ENCODE peak calls at places on chromosomes 6 and 20, in five cellular contexts. E is GM23338, L is A673, O is hepatocyte, R is K562. D is an unnamed sample.

GRCh38 chr6:161068296-161068695 is 76.7 kb downstream of the MAP3K4 start:
- DNase-seq in E (no peak), L (no peak), O (no peak), R (no peak), D (no peak)

GRCh38 chr6:34202329-34203201 is 34.1 kb upstream of the HMGA1 start:
- DNase-seq in E (peak), L (no peak), O (no peak), R (peak), D (no peak)

GRCh38 chr6:35139924-35140524 is 1.1 kb downstream of the TCP11 start:
- DNase-seq in E (peak), L (peak), O (peak), R (peak), D (peak)

GRCh38 chr6:36986704-36987047 is 680 bp upstream of the MTCH1 start:
- DNase-seq in E (no peak), L (no peak), O (no peak), R (no peak), D (no peak)

GRCh38 chr6:36721369-36722140 is 23.9 kb downstream of the RAB44 start:
- DNase-seq in E (no peak), L (no peak), O (no peak), R (no peak), D (no peak)

GRCh38 chr20:63398744-63399514 is 37.8 kb upstream of the CHRNA4 start:
- DNase-seq in E (no peak), L (no peak), O (no peak), R (no peak), D (no peak)

GRCh38 chr20:14830899-14831298 is 493.5 kb upstream of the FLRT3 start:
- DNase-seq in E (no peak), L (no peak), O (no peak), R (no peak), D (no peak)

GRCh38 chr6:26183237-26183580 is 96.0 kb downstream of the HFE start:
- DNase-seq in E (peak), L (no peak), O (no peak), R (no peak), D (no peak)

GRCh38 chr6:24961852-24962251 is 26.1 kb upstream of the RIPOR2 start:
- DNase-seq in E (no peak), L (no peak), O (no peak), R (no peak), D (no peak)

GRCh38 chr6:127173541-127173940 is 55.1 kb downstream of the RSPO3 start:
- DNase-seq in E (no peak), L (no peak), O (no peak), R (no peak), D (no peak)

GRCh38 chr20:20360464-20360863 is 7.4 kb upstream of the INSM1 start:
- DNase-seq in E (peak), L (peak), O (peak), R (peak), D (peak)

GRCh38 chr6:47780510-47781356 is 1.1 kb upstream of the OPN5 start:
- DNase-seq in E (peak), L (peak), O (peak), R (no peak), D (peak)

GRCh38 chr6:36067374-36068011 is 39.9 kb downstream of the MAPK14 start:
- DNase-seq in E (no peak), L (no peak), O (no peak), R (peak), D (no peak)

GRCh38 chr6:47852727-47853126 is 70.9 kb downstream of the OPN5 start:
- DNase-seq in E (no peak), L (no peak), O (no peak), R (no peak), D (no peak)

GRCh38 chr6:71510057-71510713 is 221.6 kb downstream of the OGFRL1 start:
- DNase-seq in E (peak), L (peak), O (peak), R (no peak), D (no peak)

GRCh38 chr6:10478187-10479040 is 42.7 kb upstream of the GCNT2 start:
- DNase-seq in E (peak), L (peak), O (peak), R (peak), D (peak)

GRCh38 chr6:84766118-84766683 is 1.8 kb upstream of the TBX18 start:
- DNase-seq in E (peak), L (no peak), O (no peak), R (no peak), D (no peak)

GRCh38 chr6:79048611-79049010 is 29.4 kb downstream of the PHIP start:
- DNase-seq in E (peak), L (peak), O (peak), R (peak), D (no peak)

GRCh38 chr6:22298393-22299010 is 1.7 kb upstream of the PRL start:
- DNase-seq in E (no peak), L (no peak), O (no peak), R (no peak), D (no peak)

GRCh38 chr20:63861981-63862901 is 943 bp downstream of the ABHD16B start:
- DNase-seq in E (no peak), L (no peak), O (no peak), R (no peak), D (no peak)

GRCh38 chr6:40537446-40537845 is 49.7 kb downstream of the LRFN2 start:
- DNase-seq in E (no peak), L (no peak), O (no peak), R (no peak), D (no peak)

GRCh38 chr20:1280421-1281102 is 14.5 kb downstream of the SNPH start:
- DNase-seq in E (no peak), L (no peak), O (no peak), R (no peak), D (no peak)

GRCh38 chr6:25342784-25343183 is 63.6 kb downstream of the CARMIL1 start:
- DNase-seq in E (no peak), L (peak), O (peak), R (no peak), D (no peak)

GRCh38 chr6:55895972-55896371 is 20.6 kb upstream of the BMP5 start:
- DNase-seq in E (no peak), L (no peak), O (no peak), R (no peak), D (no peak)

GRCh38 chr20:40506567-40506966 is 182.5 kb downstream of the MAFB start:
- DNase-seq in E (no peak), L (peak), O (peak), R (no peak), D (peak)

GRCh38 chr20:21101453-21102251 is 4.5 kb downstream of the LINC00237 start:
- DNase-seq in E (peak), L (peak), O (peak), R (no peak), D (no peak)

GRCh38 chr20:62946918-62947317 is 5.6 kb upstream of the SLC17A9 start:
- DNase-seq in E (no peak), L (no peak), O (no peak), R (no peak), D (no peak)

GRCh38 chr20:32411955-32412706 is 54.0 kb downstream of the ASXL1 start:
- DNase-seq in E (no peak), L (no peak), O (no peak), R (no peak), D (no peak)

GRCh38 chr20:52047811-52048302 is 143.7 kb downstream of the ZFP64 start:
- DNase-seq in E (peak), L (no peak), O (no peak), R (no peak), D (no peak)

GRCh38 chr20:59721386-59721785 is 117.0 kb downstream of the PHACTR3 start:
- DNase-seq in E (no peak), L (no peak), O (no peak), R (no peak), D (no peak)

GRCh38 chr6:5078121-5078695 is 6.9 kb upstream of the PPP1R3G start:
- DNase-seq in E (no peak), L (peak), O (no peak), R (peak), D (no peak)

GRCh38 chr6:136249336-136249735 is 775 bp downstream of the MTFR2 start:
- DNase-seq in E (peak), L (no peak), O (no peak), R (no peak), D (no peak)

GRCh38 chr20:19764207-19764606 is 6.1 kb downstream of the RIN2 start:
- DNase-seq in E (no peak), L (no peak), O (no peak), R (no peak), D (no peak)

GRCh38 chr20:19864130-19864529 is 106.1 kb downstream of the RIN2 start:
- DNase-seq in E (no peak), L (no peak), O (no peak), R (no peak), D (no peak)

GRCh38 chr6:6751615-6752014 is 163.1 kb downstream of the LY86 start:
- DNase-seq in E (no peak), L (peak), O (peak), R (peak), D (no peak)

GRCh38 chr6:6753301-6753700 is 164.8 kb downstream of the LY86 start:
- DNase-seq in E (no peak), L (no peak), O (no peak), R (no peak), D (no peak)

GRCh38 chr6:6749791-6750434 is 161.4 kb downstream of the LY86 start:
- DNase-seq in E (peak), L (peak), O (peak), R (peak), D (no peak)

GRCh38 chr6:6751197-6751596 is 162.7 kb downstream of the LY86 start:
- DNase-seq in E (no peak), L (no peak), O (no peak), R (no peak), D (no peak)

DNA sequence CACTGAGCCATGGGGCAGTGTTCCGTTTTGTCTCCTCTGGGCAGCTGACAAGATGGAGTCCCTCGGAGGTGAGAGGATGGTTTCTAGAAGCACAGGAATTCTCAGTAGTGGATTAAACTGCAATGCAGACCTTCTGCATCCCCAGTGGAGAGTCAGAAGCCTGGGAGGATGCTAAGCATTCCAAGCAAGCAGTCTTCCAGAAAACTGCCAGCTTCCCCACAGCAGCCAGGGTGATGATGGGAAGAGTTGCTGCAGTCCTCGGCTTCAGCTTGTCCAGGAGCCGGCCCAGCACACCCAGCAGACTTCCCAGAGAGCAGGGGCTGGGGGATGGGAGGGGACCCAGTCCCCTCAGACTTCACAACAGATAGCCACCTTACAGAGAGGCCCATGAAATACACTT is 163.6 kb downstream of the LY86 start:
- DNase-seq in E (no peak), L (no peak), O (peak), R (no peak), D (no peak)
- H3K4me3 ChIP-seq in E (no peak), L (no peak), O (no peak), R (no peak), D (peak)

DNA sequence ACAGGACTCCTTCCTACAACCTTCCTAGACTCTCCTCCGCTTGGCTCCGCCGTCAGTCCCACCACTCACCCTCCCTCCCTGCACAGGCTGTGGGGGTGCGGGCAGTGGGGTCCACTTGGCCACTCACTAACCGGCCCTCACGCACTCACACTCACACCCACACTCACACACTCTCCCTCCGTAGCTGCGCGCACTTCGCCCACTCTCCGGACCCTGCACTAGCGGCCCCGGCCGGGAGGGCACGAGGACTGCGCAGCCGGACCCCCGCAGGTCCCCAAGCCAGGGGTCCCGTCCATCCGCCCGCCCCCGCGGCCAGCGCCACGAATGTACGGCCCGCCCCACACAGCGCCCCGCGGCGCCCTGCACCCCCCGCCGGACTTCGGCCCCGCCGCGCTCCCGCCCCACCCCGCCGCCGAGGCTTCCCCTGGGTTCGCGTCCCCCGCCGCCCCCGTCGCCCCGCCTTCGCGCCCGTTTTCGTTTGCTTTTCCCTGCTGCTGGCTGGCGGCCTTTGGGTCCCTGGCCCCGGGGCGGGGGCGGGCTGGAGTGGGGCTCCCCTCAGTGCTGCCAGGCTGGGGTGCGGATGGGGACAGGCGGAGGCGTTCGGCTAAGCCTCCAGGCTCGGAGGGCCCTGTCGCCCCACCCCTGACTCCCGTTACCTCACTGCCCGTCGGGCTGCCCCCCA is 23.0 kb upstream of the SLC22A7 start:
- DNase-seq in E (peak), L (no peak), O (peak), R (peak), D (no peak)
- TF ChIP-seq EZH2 in E (peak), L (no peak), O (no peak), R (no peak), D (no peak)

DNA sequence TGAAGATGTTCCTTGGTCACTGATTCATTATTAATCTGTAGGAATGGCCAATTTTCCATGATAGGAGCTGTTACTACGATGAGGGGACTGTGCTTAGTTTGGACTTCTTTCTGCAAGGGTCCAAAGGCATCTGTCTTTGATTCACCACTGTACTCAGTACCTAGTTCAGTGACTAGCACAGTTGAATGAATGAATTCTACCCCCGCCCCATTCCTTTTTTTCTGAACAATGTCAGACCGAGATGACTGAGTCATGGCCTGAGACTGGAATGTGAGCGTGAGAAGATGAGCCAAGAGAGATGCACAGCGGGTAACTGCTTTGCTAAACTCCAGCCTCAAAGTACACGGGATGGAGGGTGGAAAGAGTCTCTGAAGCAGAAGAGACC is 419 bp upstream of the SNHG17 start:
- DNase-seq in E (no peak), L (peak), O (no peak), R (no peak), D (no peak)
- H3K4me3 ChIP-seq in E (peak), L (peak), O (no peak), R (no peak), D (peak)

DNA sequence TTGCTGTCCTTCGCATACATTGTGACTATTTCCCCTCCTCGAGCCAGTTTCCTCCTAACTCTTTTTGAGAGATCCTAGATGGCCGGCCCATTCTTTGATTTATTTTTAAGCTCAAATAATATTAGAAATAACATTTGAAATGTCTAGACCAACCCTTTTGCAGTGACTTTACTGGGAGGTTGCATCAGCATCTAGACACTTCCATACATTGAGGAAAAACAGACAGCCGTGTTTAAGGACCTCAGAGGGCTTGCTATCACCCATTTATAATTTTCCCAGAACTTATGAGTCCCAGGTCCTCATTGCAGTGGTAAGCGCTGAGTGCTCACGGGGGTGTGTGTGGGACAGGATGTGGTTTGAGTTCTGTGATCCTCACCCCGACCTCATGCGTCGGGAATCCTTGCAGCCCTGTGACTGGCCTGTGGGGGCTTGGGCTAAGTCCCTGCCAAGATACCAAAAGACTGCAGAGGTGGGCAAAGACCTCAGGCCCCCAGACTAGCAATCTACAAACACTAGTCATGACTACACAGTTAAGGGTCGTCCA is at the start of gene GPX5:
- DNase-seq in E (peak), L (no peak), O (no peak), R (no peak), D (no peak)
- TF ChIP-seq EZH2 in E (no peak), L (no peak), O (no peak), R (no peak), D (no peak)

GRCh38 chr20:49620364-49621240 is 52.7 kb upstream of the PTGIS start:
- DNase-seq in E (no peak), L (no peak), O (no peak), R (no peak), D (no peak)
- H3K4me3 ChIP-seq in E (no peak), L (no peak), O (no peak), R (no peak), D (no peak)

GRCh38 chr20:46814366-46815232 is 80.0 kb upstream of the EYA2 start:
- DNase-seq in E (peak), L (no peak), O (peak), R (no peak), D (no peak)

GRCh38 chr20:46809961-46810360 is 84.7 kb upstream of the EYA2 start:
- DNase-seq in E (no peak), L (no peak), O (no peak), R (no peak), D (no peak)

GRCh38 chr20:46808565-46808964 is 86.1 kb upstream of the EYA2 start:
- DNase-seq in E (no peak), L (no peak), O (no peak), R (no peak), D (no peak)

GRCh38 chr20:46810442-46811327 is 84.0 kb upstream of the EYA2 start:
- DNase-seq in E (peak), L (no peak), O (no peak), R (no peak), D (no peak)

GRCh38 chr20:46811328-46812084 is 83.1 kb upstream of the EYA2 start:
- DNase-seq in E (peak), L (no peak), O (no peak), R (no peak), D (no peak)
- TF ChIP-seq EZH2 in E (no peak), L (peak), O (no peak), R (no peak), D (no peak)

GRCh38 chr20:38031957-38032356 is 1.3 kb downstream of the TTI1 start:
- DNase-seq in E (no peak), L (no peak), O (no peak), R (no peak), D (no peak)
- H3K4me3 ChIP-seq in E (peak), L (peak), O (no peak), R (peak), D (peak)

GRCh38 chr20:50185426-50185825 is 5.2 kb upstream of the CEBPB start:
- DNase-seq in E (no peak), L (no peak), O (no peak), R (no peak), D (no peak)
- TF ChIP-seq EZH2 in E (no peak), L (no peak), O (no peak), R (no peak), D (no peak)

DNA sequence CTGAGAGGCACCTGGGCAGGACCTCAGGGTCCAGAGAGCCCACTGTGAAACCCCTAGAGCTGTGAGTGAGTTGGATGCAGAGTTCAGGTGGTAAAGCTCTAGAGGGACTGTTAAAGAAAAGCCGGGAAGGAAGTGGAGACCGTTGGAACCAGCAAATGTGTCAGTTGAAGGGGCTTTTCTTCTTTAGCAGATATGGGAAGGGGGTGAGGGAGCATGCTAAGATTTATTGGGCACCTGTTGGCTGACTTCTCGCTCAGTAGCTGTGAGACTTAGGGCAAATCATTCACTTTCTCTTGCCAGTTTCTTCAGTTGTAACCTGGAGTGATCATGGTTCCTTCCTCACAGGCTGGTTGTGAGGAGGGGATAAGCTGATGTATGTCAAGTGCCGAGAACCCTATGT is 287.7 kb downstream of the DHX35 start:
- DNase-seq in E (no peak), L (no peak), O (no peak), R (no peak), D (no peak)
- H3K4me3 ChIP-seq in E (no peak), L (no peak), O (no peak), R (no peak), D (no peak)

DNA sequence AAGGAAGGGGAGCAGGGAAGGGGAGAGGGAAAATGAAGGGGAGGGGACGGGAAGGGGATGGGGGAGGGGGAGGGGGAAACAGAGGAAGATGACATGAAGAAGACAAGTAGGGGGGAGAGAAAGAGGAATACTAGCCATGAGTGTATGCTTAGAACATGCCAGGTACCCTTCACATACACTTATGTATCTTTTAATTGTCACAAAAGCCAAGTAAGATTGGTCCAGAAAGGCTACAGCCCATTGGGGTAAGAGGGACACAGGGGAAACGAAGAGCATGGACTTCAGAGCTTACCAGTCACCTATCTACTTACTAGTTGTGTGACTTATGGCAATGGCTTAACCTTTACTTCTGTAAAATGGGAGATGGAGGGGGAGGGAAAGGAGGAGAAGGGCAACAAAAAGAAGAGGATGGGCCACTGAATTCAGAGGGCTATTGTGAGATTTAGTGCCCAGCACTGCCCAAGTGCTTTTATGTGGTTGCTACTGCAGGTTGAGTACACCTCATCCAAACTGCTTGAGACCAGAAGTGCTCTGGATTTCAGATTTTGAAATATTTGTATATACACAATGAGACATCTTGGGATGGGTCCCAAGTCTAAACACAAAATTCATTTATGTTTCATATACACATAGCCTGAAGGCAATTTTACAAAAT is 90.3 kb downstream of the ARHGAP18 start:
- DNase-seq in E (no peak), L (no peak), O (no peak), R (no peak), D (no peak)
- TF ChIP-seq EZH2 in E (no peak), L (no peak), O (no peak), R (no peak), D (no peak)